ENCODE peak calls at places on chromosomes 3 and 15, in seven cellular contexts. One of them, this sample, is unnamed.

GRCh38 chr15:67967871-67968423 is 86.2 kb upstream of the PIAS1 start:
- DNase-seq in A549: no peak
- DNase-seq in transverse colon: peak; percentile 76
- DNase-seq in GM12878: no peak
- DNase-seq in suprapubic skin: peak; percentile 84
- DNase-seq in SK-N-SH: peak; percentile 81
- DNase-seq in ovary: peak; percentile 79
- DNase-seq in this sample: peak; percentile 94

GRCh38 chr3:167304077-167304476 is 76.0 kb downstream of the ZBBX start:
- DNase-seq in A549: no peak
- DNase-seq in transverse colon: no peak
- DNase-seq in GM12878: no peak
- DNase-seq in suprapubic skin: no peak
- DNase-seq in SK-N-SH: no peak
- DNase-seq in ovary: no peak
- DNase-seq in this sample: no peak

GRCh38 chr3:123679712-123680386 is 95.0 kb upstream of the HACD2 start:
- DNase-seq in A549: no peak
- DNase-seq in transverse colon: no peak
- DNase-seq in GM12878: no peak
- DNase-seq in suprapubic skin: no peak
- DNase-seq in SK-N-SH: no peak
- DNase-seq in ovary: no peak
- DNase-seq in this sample: no peak

GRCh38 chr3:13012228-13012691 is 61.0 kb downstream of the IQSEC1 start:
- DNase-seq in A549: no peak
- DNase-seq in transverse colon: peak; percentile 80
- DNase-seq in GM12878: peak; percentile 84
- DNase-seq in suprapubic skin: no peak
- DNase-seq in SK-N-SH: no peak
- DNase-seq in ovary: peak; percentile 37
- DNase-seq in this sample: no peak

GRCh38 chr3:172087827-172088580 is 48.6 kb downstream of the FNDC3B start:
- DNase-seq in A549: no peak
- DNase-seq in transverse colon: no peak
- DNase-seq in GM12878: peak; percentile 45
- DNase-seq in suprapubic skin: no peak
- DNase-seq in SK-N-SH: no peak
- DNase-seq in ovary: no peak
- DNase-seq in this sample: no peak

GRCh38 chr15:69576948-69577351 is 124.3 kb downstream of the RPLP1 start:
- DNase-seq in A549: no peak
- DNase-seq in transverse colon: no peak
- DNase-seq in GM12878: no peak
- DNase-seq in suprapubic skin: no peak
- DNase-seq in SK-N-SH: no peak
- DNase-seq in ovary: no peak
- DNase-seq in this sample: no peak

GRCh38 chr15:42184736-42185135 is 23.4 kb downstream of the VPS39 start:
- DNase-seq in A549: no peak
- DNase-seq in transverse colon: no peak
- DNase-seq in GM12878: no peak
- DNase-seq in suprapubic skin: no peak
- DNase-seq in SK-N-SH: no peak
- DNase-seq in ovary: no peak
- DNase-seq in this sample: no peak

GRCh38 chr3:13114811-13115615 is 41.8 kb upstream of the IQSEC1 start:
- DNase-seq in A549: no peak
- DNase-seq in transverse colon: no peak
- DNase-seq in GM12878: no peak
- DNase-seq in suprapubic skin: no peak
- DNase-seq in SK-N-SH: no peak
- DNase-seq in ovary: no peak
- DNase-seq in this sample: no peak

GRCh38 chr15:97585408-97585807 is 375.1 kb upstream of the ARRDC4 start:
- DNase-seq in A549: no peak
- DNase-seq in transverse colon: no peak
- DNase-seq in GM12878: no peak
- DNase-seq in suprapubic skin: no peak
- DNase-seq in SK-N-SH: no peak
- DNase-seq in ovary: no peak
- DNase-seq in this sample: no peak

GRCh38 chr15:65996901-65997300 is 127.6 kb downstream of the RAB11A start:
- DNase-seq in A549: no peak
- DNase-seq in transverse colon: no peak
- DNase-seq in GM12878: no peak
- DNase-seq in suprapubic skin: no peak
- DNase-seq in SK-N-SH: no peak
- DNase-seq in ovary: no peak
- DNase-seq in this sample: no peak

GRCh38 chr15:41495736-41496599 is 2.3 kb downstream of the ITPKA start:
- DNase-seq in A549: no peak
- DNase-seq in transverse colon: peak; percentile 82
- DNase-seq in GM12878: no peak
- DNase-seq in suprapubic skin: no peak
- DNase-seq in SK-N-SH: peak; percentile 30
- DNase-seq in ovary: no peak
- DNase-seq in this sample: no peak

GRCh38 chr3:153528473-153528872 is 366.4 kb downstream of the RAP2B start:
- DNase-seq in A549: no peak
- DNase-seq in transverse colon: no peak
- DNase-seq in GM12878: no peak
- DNase-seq in suprapubic skin: no peak
- DNase-seq in SK-N-SH: no peak
- DNase-seq in ovary: no peak
- DNase-seq in this sample: no peak

GRCh38 chr3:20608054-20608738 is 422.2 kb upstream of the SGO1 start:
- DNase-seq in A549: no peak
- DNase-seq in transverse colon: no peak
- DNase-seq in GM12878: no peak
- DNase-seq in suprapubic skin: no peak
- DNase-seq in SK-N-SH: no peak
- DNase-seq in ovary: no peak
- DNase-seq in this sample: no peak

GRCh38 chr3:33980252-33980651 is 181.8 kb downstream of the PDCD6IP start:
- DNase-seq in A549: peak; percentile 89
- DNase-seq in transverse colon: no peak
- DNase-seq in GM12878: peak; percentile 11
- DNase-seq in suprapubic skin: no peak
- DNase-seq in SK-N-SH: peak; percentile 42
- DNase-seq in ovary: no peak
- DNase-seq in this sample: no peak

GRCh38 chr3:134769469-134769868 is 25.6 kb upstream of the EPHB1 start:
- DNase-seq in A549: no peak
- DNase-seq in transverse colon: no peak
- DNase-seq in GM12878: no peak
- DNase-seq in suprapubic skin: no peak
- DNase-seq in SK-N-SH: no peak
- DNase-seq in ovary: no peak
- DNase-seq in this sample: no peak

GRCh38 chr3:155744091-155744625 is 713 bp downstream of the PLCH1 start:
- DNase-seq in A549: peak; percentile 86
- DNase-seq in transverse colon: peak; percentile 75
- DNase-seq in GM12878: no peak
- DNase-seq in suprapubic skin: no peak
- DNase-seq in SK-N-SH: peak; percentile 93
- DNase-seq in ovary: peak; percentile 31
- DNase-seq in this sample: peak; percentile 79

GRCh38 chr3:191385101-191385500 is 54.8 kb upstream of the UTS2B start:
- DNase-seq in A549: no peak
- DNase-seq in transverse colon: no peak
- DNase-seq in GM12878: no peak
- DNase-seq in suprapubic skin: no peak
- DNase-seq in SK-N-SH: no peak
- DNase-seq in ovary: no peak
- DNase-seq in this sample: no peak

GRCh38 chr3:115975353-115975752 is 352.0 kb downstream of the GAP43 start:
- DNase-seq in A549: peak; percentile 11
- DNase-seq in transverse colon: no peak
- DNase-seq in GM12878: no peak
- DNase-seq in suprapubic skin: no peak
- DNase-seq in SK-N-SH: no peak
- DNase-seq in ovary: no peak
- DNase-seq in this sample: no peak

GRCh38 chr3:129602309-129602708 is 4.2 kb downstream of the PLXND1 start:
- DNase-seq in A549: no peak
- DNase-seq in transverse colon: no peak
- DNase-seq in GM12878: no peak
- DNase-seq in suprapubic skin: no peak
- DNase-seq in SK-N-SH: no peak
- DNase-seq in ovary: no peak
- DNase-seq in this sample: peak; percentile 68
- H3K4me3 ChIP-seq in A549: no peak overlapping the region
- H3K4me3 ChIP-seq in transverse colon: no peak overlapping the region
- H3K4me3 ChIP-seq in GM12878: no peak overlapping the region
- H3K4me3 ChIP-seq in suprapubic skin: peak overlapping the region; percentile 77
- H3K4me3 ChIP-seq in SK-N-SH: no peak overlapping the region
- H3K4me3 ChIP-seq in ovary: no peak overlapping the region
- H3K4me3 ChIP-seq in this sample: peak overlapping the region; percentile 79

GRCh38 chr3:23099677-23100076 is 103.5 kb upstream of the UBE2E2 start:
- DNase-seq in A549: no peak
- DNase-seq in transverse colon: no peak
- DNase-seq in GM12878: no peak
- DNase-seq in suprapubic skin: no peak
- DNase-seq in SK-N-SH: no peak
- DNase-seq in ovary: no peak
- DNase-seq in this sample: no peak

GRCh38 chr3:23094890-23095462 is 108.2 kb upstream of the UBE2E2 start:
- DNase-seq in A549: peak; percentile 68
- DNase-seq in transverse colon: no peak
- DNase-seq in GM12878: no peak
- DNase-seq in suprapubic skin: no peak
- DNase-seq in SK-N-SH: no peak
- DNase-seq in ovary: no peak
- DNase-seq in this sample: no peak

GRCh38 chr3:23099021-23099420 is 104.1 kb upstream of the UBE2E2 start:
- DNase-seq in A549: no peak
- DNase-seq in transverse colon: no peak
- DNase-seq in GM12878: no peak
- DNase-seq in suprapubic skin: no peak
- DNase-seq in SK-N-SH: no peak
- DNase-seq in ovary: no peak
- DNase-seq in this sample: no peak

GRCh38 chr3:23094412-23094811 is 108.7 kb upstream of the UBE2E2 start:
- DNase-seq in A549: no peak
- DNase-seq in transverse colon: no peak
- DNase-seq in GM12878: no peak
- DNase-seq in suprapubic skin: no peak
- DNase-seq in SK-N-SH: no peak
- DNase-seq in ovary: no peak
- DNase-seq in this sample: no peak

DNA sequence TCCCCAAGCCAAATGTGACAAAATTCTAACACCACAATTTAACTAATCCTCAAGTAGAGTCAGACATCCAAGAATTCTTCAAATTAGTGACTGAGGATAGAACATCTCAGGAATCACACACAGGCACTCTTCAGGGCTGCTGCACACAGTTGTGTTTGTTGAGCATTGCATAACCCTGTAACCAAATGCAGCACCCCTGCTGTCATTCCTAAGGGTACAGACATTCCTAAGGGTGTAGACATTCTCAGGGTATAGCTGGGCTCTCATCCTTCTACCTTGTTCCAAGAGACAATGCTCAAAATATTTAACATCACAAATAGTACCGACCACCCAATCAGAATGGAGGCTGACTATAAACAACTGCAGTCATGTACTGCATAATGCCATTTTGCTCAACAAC is 107.1 kb upstream of the UBE2E2 start:
- DNase-seq in A549: no peak
- DNase-seq in transverse colon: no peak
- DNase-seq in GM12878: no peak
- DNase-seq in suprapubic skin: no peak
- DNase-seq in SK-N-SH: no peak
- DNase-seq in ovary: no peak
- DNase-seq in this sample: no peak
- TF ChIP-seq EP300 in A549: peak; percentile 17
- TF ChIP-seq EP300 in transverse colon: no peak
- TF ChIP-seq EP300 in GM12878: no peak
- TF ChIP-seq EP300 in suprapubic skin: no peak
- TF ChIP-seq EP300 in SK-N-SH: no peak
- TF ChIP-seq EP300 in ovary: no peak
- TF ChIP-seq EP300 in this sample: no peak

DNA sequence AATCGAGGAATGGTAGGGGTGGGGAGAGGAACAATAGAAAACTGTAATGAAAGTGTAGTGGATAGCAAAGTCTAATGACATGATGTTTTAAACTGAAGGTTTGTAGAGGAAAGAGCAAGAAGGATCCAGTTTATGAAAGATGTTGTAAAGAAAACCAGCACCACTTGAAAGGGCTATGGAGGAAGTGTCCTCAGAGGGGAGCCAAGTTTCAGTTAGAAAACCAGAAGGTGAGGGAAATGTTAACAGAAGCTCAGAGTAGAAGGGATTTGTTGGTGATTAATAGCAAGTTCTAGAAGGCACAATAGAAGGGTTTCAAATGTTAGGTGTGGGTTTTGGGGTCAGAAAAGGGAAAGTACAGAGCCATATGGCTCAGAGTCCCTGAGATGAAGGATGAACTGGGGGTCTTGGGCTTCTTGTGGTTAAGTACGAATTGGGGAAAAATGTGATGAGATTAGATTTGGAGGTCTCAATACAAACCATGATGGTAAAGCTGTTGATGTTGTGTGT is 33.8 kb upstream of the LRRC58 start:
- DNase-seq in A549: no peak
- DNase-seq in transverse colon: no peak
- DNase-seq in GM12878: no peak
- DNase-seq in suprapubic skin: no peak
- DNase-seq in SK-N-SH: no peak
- DNase-seq in ovary: no peak
- DNase-seq in this sample: no peak
- H3K4me3 ChIP-seq in A549: no peak overlapping the region
- H3K4me3 ChIP-seq in transverse colon: no peak overlapping the region
- H3K4me3 ChIP-seq in GM12878: no peak overlapping the region
- H3K4me3 ChIP-seq in suprapubic skin: no peak overlapping the region
- H3K4me3 ChIP-seq in SK-N-SH: no peak overlapping the region
- H3K4me3 ChIP-seq in ovary: no peak overlapping the region
- H3K4me3 ChIP-seq in this sample: no peak overlapping the region

DNA sequence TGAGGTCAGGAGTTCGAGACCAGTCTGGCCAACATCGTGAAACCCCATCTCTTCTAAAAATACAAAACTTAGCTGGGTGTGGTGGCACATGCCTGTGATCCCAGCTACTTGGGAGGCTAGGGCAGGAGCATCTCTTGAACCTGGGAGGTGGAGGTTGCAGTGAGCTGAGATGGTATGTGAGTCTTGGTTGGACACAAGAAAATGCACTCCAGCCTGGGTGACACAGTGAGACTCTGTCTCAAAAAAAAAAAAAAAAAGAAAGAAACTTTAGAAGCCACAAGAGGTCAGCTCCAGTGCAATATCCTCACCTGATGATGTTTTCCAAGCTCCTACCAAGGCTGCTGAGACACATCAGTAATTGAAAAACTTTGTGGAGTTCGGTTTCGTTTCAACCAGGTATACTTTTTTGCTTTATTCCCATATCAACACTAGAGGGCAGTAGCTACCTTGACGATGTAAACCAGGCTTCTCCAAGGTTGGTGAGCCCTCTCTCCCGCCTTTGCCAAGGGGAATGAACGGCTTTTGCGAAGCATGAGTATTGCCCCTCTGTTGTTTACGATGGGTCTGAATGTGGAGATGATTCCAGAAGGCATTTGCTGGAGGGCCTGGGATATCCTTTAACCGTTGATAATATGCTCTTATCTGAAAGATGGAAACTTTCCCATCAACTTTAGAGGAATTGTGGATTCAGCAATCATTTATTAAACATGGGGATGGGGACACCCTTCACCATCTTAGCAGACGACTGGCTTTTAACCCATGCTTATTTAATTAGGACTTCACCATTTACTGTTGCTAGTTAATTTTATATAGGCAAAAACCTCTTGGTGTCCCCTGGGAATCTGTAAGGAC is 202.8 kb downstream of the SV2B start:
- DNase-seq in A549: peak; percentile 80
- DNase-seq in transverse colon: peak; percentile 16
- DNase-seq in GM12878: peak; percentile 17
- DNase-seq in suprapubic skin: no peak
- DNase-seq in SK-N-SH: peak; percentile 83
- DNase-seq in ovary: no peak
- DNase-seq in this sample: no peak
- TF ChIP-seq EP300 in A549: no peak
- TF ChIP-seq EP300 in transverse colon: no peak
- TF ChIP-seq EP300 in GM12878: no peak
- TF ChIP-seq EP300 in suprapubic skin: no peak
- TF ChIP-seq EP300 in SK-N-SH: no peak
- TF ChIP-seq EP300 in ovary: no peak
- TF ChIP-seq EP300 in this sample: no peak